ENCODE peak calls at places on chromosomes 16 and 17, in four cellular contexts. S is ELR, G is foreskin fibroblast, J is smooth muscle cell of the brain vasculature. N is an unnamed sample.

GRCh38 chr17:50307654-50308053 is 33.4 kb downstream of the TMEM92 start:
- DNase-seq in S (no peak), G (no peak), J (no peak), N (no peak)

GRCh38 chr16:16178455-16179162 is 44.7 kb downstream of the ABCC6 start:
- DNase-seq in S (no peak), G (no peak), J (no peak), N (no peak)

GRCh38 chr16:68086336-68086821 is 1.2 kb downstream of the NFATC3 start:
- DNase-seq in S (peak), G (peak), J (no peak), N (no peak)

GRCh38 chr17:65064452-65065019 is 8.0 kb upstream of the GNA13 start:
- DNase-seq in S (peak), G (no peak), J (no peak), N (peak)

GRCh38 chr16:80802129-80802528 is 2.3 kb downstream of the CDYL2 start:
- DNase-seq in S (no peak), G (no peak), J (no peak), N (no peak)

GRCh38 chr17:59349178-59349577 is 17.7 kb downstream of the YPEL2 start:
- DNase-seq in S (no peak), G (no peak), J (no peak), N (no peak)

GRCh38 chr17:6186998-6187397 is 116.8 kb downstream of the WSCD1 start:
- DNase-seq in S (no peak), G (no peak), J (no peak), N (no peak)

GRCh38 chr16:50280932-50281331 is 14.6 kb downstream of the ADCY7 start:
- DNase-seq in S (no peak), G (no peak), J (no peak), N (no peak)

GRCh38 chr17:14047591-14047990 is 21.7 kb upstream of the COX10 start:
- DNase-seq in S (no peak), G (no peak), J (no peak), N (no peak)

N was measured in stromal cell of bone marrow.